ENCODE peak calls at places on chromosome 9, in six cellular contexts. One of them, this sample, is unnamed.

GRCh38 chr9:346114-346513 is 131.4 kb downstream of the DOCK8 start:
- DNase-seq in A549: no peak
- DNase-seq in transverse colon: no peak
- DNase-seq in IMR-90: no peak
- DNase-seq in ovary: peak; percentile 20
- DNase-seq in body of pancreas: peak; percentile 21
- DNase-seq in this sample: no peak

GRCh38 chr9:112097712-112098688 is 77.1 kb downstream of the SUSD1 start:
- DNase-seq in A549: peak; percentile 76
- DNase-seq in transverse colon: peak; percentile 54
- DNase-seq in IMR-90: peak; percentile 77
- DNase-seq in ovary: peak; percentile 58
- DNase-seq in body of pancreas: peak; percentile 67
- DNase-seq in this sample: peak; percentile 79

GRCh38 chr9:125374443-125375309 is 113.0 kb downstream of the GAPVD1 start:
- DNase-seq in A549: peak; percentile 72
- DNase-seq in transverse colon: peak; percentile 59
- DNase-seq in IMR-90: peak; percentile 73
- DNase-seq in ovary: peak; percentile 55
- DNase-seq in body of pancreas: peak; percentile 66
- DNase-seq in this sample: peak; percentile 89

GRCh38 chr9:119284587-119285337 is 84.5 kb downstream of the BRINP1 start:
- DNase-seq in A549: no peak
- DNase-seq in transverse colon: no peak
- DNase-seq in IMR-90: no peak
- DNase-seq in ovary: no peak
- DNase-seq in body of pancreas: no peak
- DNase-seq in this sample: no peak

GRCh38 chr9:96500696-96501660 is 51.0 kb downstream of the HABP4 start:
- DNase-seq in A549: no peak
- DNase-seq in transverse colon: no peak
- DNase-seq in IMR-90: peak; percentile 83
- DNase-seq in ovary: no peak
- DNase-seq in body of pancreas: no peak
- DNase-seq in this sample: no peak

GRCh38 chr9:124770359-124771020 is 621 bp downstream of the NR6A1 start:
- DNase-seq in A549: peak; percentile 53
- DNase-seq in transverse colon: peak; percentile 46
- DNase-seq in IMR-90: no peak
- DNase-seq in ovary: no peak
- DNase-seq in body of pancreas: peak; percentile 58
- DNase-seq in this sample: no peak

GRCh38 chr9:26243722-26244121 is 565.5 kb upstream of the TUSC1 start:
- DNase-seq in A549: peak; percentile 71
- DNase-seq in transverse colon: no peak
- DNase-seq in IMR-90: peak; percentile 85
- DNase-seq in ovary: no peak
- DNase-seq in body of pancreas: no peak
- DNase-seq in this sample: no peak

GRCh38 chr9:109781086-109781485 is 1.1 kb downstream of the PALM2AKAP2 start:
- DNase-seq in A549: no peak
- DNase-seq in transverse colon: no peak
- DNase-seq in IMR-90: no peak
- DNase-seq in ovary: no peak
- DNase-seq in body of pancreas: no peak
- DNase-seq in this sample: no peak

GRCh38 chr9:108997112-108997511 is 16.2 kb downstream of the CTNNAL1 start:
- DNase-seq in A549: no peak
- DNase-seq in transverse colon: no peak
- DNase-seq in IMR-90: no peak
- DNase-seq in ovary: no peak
- DNase-seq in body of pancreas: no peak
- DNase-seq in this sample: no peak

GRCh38 chr9:88738708-88739107 is 203.7 kb downstream of the NXNL2 start:
- DNase-seq in A549: no peak
- DNase-seq in transverse colon: no peak
- DNase-seq in IMR-90: peak; percentile 71
- DNase-seq in ovary: no peak
- DNase-seq in body of pancreas: no peak
- DNase-seq in this sample: no peak

GRCh38 chr9:7862170-7862569 is 62.6 kb upstream of the DMAC1 start:
- DNase-seq in A549: peak; percentile 4
- DNase-seq in transverse colon: no peak
- DNase-seq in IMR-90: no peak
- DNase-seq in ovary: no peak
- DNase-seq in body of pancreas: no peak
- DNase-seq in this sample: no peak

GRCh38 chr9:4829956-4830355 is 37.2 kb downstream of the RCL1 start:
- DNase-seq in A549: no peak
- DNase-seq in transverse colon: no peak
- DNase-seq in IMR-90: peak; percentile 60
- DNase-seq in ovary: no peak
- DNase-seq in body of pancreas: no peak
- DNase-seq in this sample: no peak

GRCh38 chr9:78383130-78383529 is 86.2 kb downstream of the PSAT1 start:
- DNase-seq in A549: peak; percentile 7
- DNase-seq in transverse colon: no peak
- DNase-seq in IMR-90: peak; percentile 45
- DNase-seq in ovary: no peak
- DNase-seq in body of pancreas: no peak
- DNase-seq in this sample: no peak

GRCh38 chr9:120348951-120349429 is 231.0 kb downstream of the CDK5RAP2 start:
- DNase-seq in A549: peak; percentile 62
- DNase-seq in transverse colon: no peak
- DNase-seq in IMR-90: peak; percentile 49
- DNase-seq in ovary: no peak
- DNase-seq in body of pancreas: peak; percentile 30
- DNase-seq in this sample: no peak

GRCh38 chr9:15178621-15179020 is 128.4 kb downstream of the TTC39B start:
- DNase-seq in A549: no peak
- DNase-seq in transverse colon: no peak
- DNase-seq in IMR-90: no peak
- DNase-seq in ovary: no peak
- DNase-seq in body of pancreas: no peak
- DNase-seq in this sample: no peak

GRCh38 chr9:86355814-86356213 is 1.6 kb upstream of the TUT7 start:
- DNase-seq in A549: no peak
- DNase-seq in transverse colon: no peak
- DNase-seq in IMR-90: no peak
- DNase-seq in ovary: no peak
- DNase-seq in body of pancreas: no peak
- DNase-seq in this sample: no peak

GRCh38 chr9:131095666-131096489 is 453 bp upstream of the AIF1L start:
- DNase-seq in A549: peak; percentile 44
- DNase-seq in transverse colon: no peak
- DNase-seq in IMR-90: no peak
- DNase-seq in ovary: no peak
- DNase-seq in body of pancreas: peak; percentile 45
- DNase-seq in this sample: no peak

GRCh38 chr9:125439434-125440272 is 178.0 kb downstream of the GAPVD1 start:
- DNase-seq in A549: no peak
- DNase-seq in transverse colon: no peak
- DNase-seq in IMR-90: no peak
- DNase-seq in ovary: peak; percentile 16
- DNase-seq in body of pancreas: no peak
- DNase-seq in this sample: no peak

GRCh38 chr9:7185612-7186011 is 427.8 kb downstream of the KDM4C start:
- DNase-seq in A549: peak; percentile 83
- DNase-seq in transverse colon: no peak
- DNase-seq in IMR-90: peak; percentile 90
- DNase-seq in ovary: no peak
- DNase-seq in body of pancreas: no peak
- DNase-seq in this sample: no peak

GRCh38 chr9:34589656-34590375 is at the start of gene CNTFR:
- DNase-seq in A549: no peak
- DNase-seq in transverse colon: no peak
- DNase-seq in IMR-90: no peak
- DNase-seq in ovary: peak; percentile 76
- DNase-seq in body of pancreas: peak; percentile 40
- DNase-seq in this sample: peak; percentile 66

GRCh38 chr9:93911871-93912554 is 43.1 kb downstream of the BARX1 start:
- DNase-seq in A549: no peak
- DNase-seq in transverse colon: no peak
- DNase-seq in IMR-90: peak; percentile 3
- DNase-seq in ovary: no peak
- DNase-seq in body of pancreas: no peak
- DNase-seq in this sample: no peak

GRCh38 chr9:132207839-132208615 is 46.2 kb downstream of the NTNG2 start:
- DNase-seq in A549: no peak
- DNase-seq in transverse colon: no peak
- DNase-seq in IMR-90: no peak
- DNase-seq in ovary: no peak
- DNase-seq in body of pancreas: no peak
- DNase-seq in this sample: no peak

GRCh38 chr9:88777498-88778312 is 213.6 kb upstream of the S1PR3 start:
- DNase-seq in A549: no peak
- DNase-seq in transverse colon: no peak
- DNase-seq in IMR-90: peak; percentile 60
- DNase-seq in ovary: no peak
- DNase-seq in body of pancreas: peak; percentile 7
- DNase-seq in this sample: peak; percentile 81

GRCh38 chr9:25677301-25678146 is 720 bp downstream of the TUSC1 start:
- DNase-seq in A549: peak; percentile 81
- DNase-seq in transverse colon: peak; percentile 90
- DNase-seq in IMR-90: peak; percentile 55
- DNase-seq in ovary: peak; percentile 90
- DNase-seq in body of pancreas: peak; percentile 93
- DNase-seq in this sample: peak; percentile 89

GRCh38 chr9:96852676-96853075 is 1.6 kb downstream of the ZNF782 start:
- DNase-seq in A549: no peak
- DNase-seq in transverse colon: no peak
- DNase-seq in IMR-90: peak; percentile 10
- DNase-seq in ovary: no peak
- DNase-seq in body of pancreas: no peak
- DNase-seq in this sample: no peak

GRCh38 chr9:94817291-94818195 is 91.0 kb downstream of the AOPEP start:
- DNase-seq in A549: no peak
- DNase-seq in transverse colon: no peak
- DNase-seq in IMR-90: no peak
- DNase-seq in ovary: no peak
- DNase-seq in body of pancreas: no peak
- DNase-seq in this sample: no peak

GRCh38 chr9:24095246-24095645 is 269.2 kb upstream of the ELAVL2 start:
- DNase-seq in A549: no peak
- DNase-seq in transverse colon: no peak
- DNase-seq in IMR-90: no peak
- DNase-seq in ovary: no peak
- DNase-seq in body of pancreas: no peak
- DNase-seq in this sample: no peak

GRCh38 chr9:87570000-87570834 is 72.5 kb downstream of the DAPK1 start:
- DNase-seq in A549: peak; percentile 64
- DNase-seq in transverse colon: no peak
- DNase-seq in IMR-90: no peak
- DNase-seq in ovary: no peak
- DNase-seq in body of pancreas: no peak
- DNase-seq in this sample: no peak
- H3K27ac ChIP-seq in A549: peak overlapping the region; percentile 53
- H3K27ac ChIP-seq in transverse colon: peak overlapping the region; percentile 75
- H3K27ac ChIP-seq in IMR-90: no peak overlapping the region
- H3K27ac ChIP-seq in ovary: no peak overlapping the region
- H3K27ac ChIP-seq in body of pancreas: peak overlapping the region; percentile 84
- H3K27ac ChIP-seq in this sample: peak overlapping the region; percentile 17

GRCh38 chr9:134645607-134646365 is 4.2 kb downstream of the COL5A1 start:
- DNase-seq in A549: no peak
- DNase-seq in transverse colon: no peak
- DNase-seq in IMR-90: no peak
- DNase-seq in ovary: no peak
- DNase-seq in body of pancreas: no peak
- DNase-seq in this sample: no peak
- TF ChIP-seq POLR2A in A549: no peak
- TF ChIP-seq POLR2A in transverse colon: no peak
- TF ChIP-seq POLR2A in IMR-90: no peak
- TF ChIP-seq POLR2A in ovary: no peak
- TF ChIP-seq POLR2A in body of pancreas: no peak
- TF ChIP-seq POLR2A in this sample: no peak

GRCh38 chr9:115855458-115856133 is 298.0 kb upstream of the PAPPA start:
- DNase-seq in A549: no peak
- DNase-seq in transverse colon: no peak
- DNase-seq in IMR-90: peak; percentile 4
- DNase-seq in ovary: no peak
- DNase-seq in body of pancreas: no peak
- DNase-seq in this sample: no peak

GRCh38 chr9:115845648-115846312 is 307.8 kb upstream of the PAPPA start:
- DNase-seq in A549: peak; percentile 59
- DNase-seq in transverse colon: peak; percentile 11
- DNase-seq in IMR-90: peak; percentile 92
- DNase-seq in ovary: no peak
- DNase-seq in body of pancreas: no peak
- DNase-seq in this sample: no peak

GRCh38 chr9:115849679-115850412 is 303.7 kb upstream of the PAPPA start:
- DNase-seq in A549: no peak
- DNase-seq in transverse colon: peak; percentile 8
- DNase-seq in IMR-90: peak; percentile 8
- DNase-seq in ovary: no peak
- DNase-seq in body of pancreas: no peak
- DNase-seq in this sample: no peak

GRCh38 chr9:115847245-115847644 is 306.3 kb upstream of the PAPPA start:
- DNase-seq in A549: peak; percentile 31
- DNase-seq in transverse colon: no peak
- DNase-seq in IMR-90: peak; percentile 86
- DNase-seq in ovary: no peak
- DNase-seq in body of pancreas: no peak
- DNase-seq in this sample: no peak

DNA sequence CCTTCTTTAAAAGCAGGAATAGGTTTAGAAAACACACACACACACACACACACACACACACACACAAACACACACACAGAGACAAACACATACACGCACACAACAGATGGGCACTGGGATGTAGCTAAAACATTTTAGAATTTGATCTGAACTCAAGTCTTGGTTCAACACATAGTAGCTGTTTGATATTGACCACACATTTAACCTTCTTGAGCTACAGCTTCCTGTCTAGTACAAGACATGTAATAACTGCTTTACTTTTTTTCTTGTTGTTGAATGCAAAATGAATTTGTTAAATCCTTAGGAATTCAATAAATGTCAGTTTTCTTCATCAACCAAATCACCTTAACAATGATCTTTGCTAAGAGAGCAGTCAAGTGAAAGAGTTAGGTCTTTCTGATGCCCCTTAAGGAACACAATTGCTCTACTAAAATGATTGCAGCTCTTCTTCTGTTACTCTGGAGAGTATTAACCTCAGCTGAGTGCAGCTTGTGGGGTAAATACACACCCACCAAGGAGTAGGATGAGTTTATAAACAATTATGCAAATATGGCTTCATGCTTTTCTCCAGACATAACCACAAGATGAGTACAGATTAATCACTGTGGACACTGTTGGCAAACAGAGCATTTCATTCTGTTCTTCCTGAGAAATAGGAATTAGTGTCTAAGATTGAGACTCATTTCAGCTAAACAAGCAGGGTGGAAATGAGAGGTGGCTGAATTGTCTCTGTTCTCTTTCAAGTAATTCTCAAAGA is 302.9 kb upstream of the PAPPA start:
- DNase-seq in A549: no peak
- DNase-seq in transverse colon: no peak
- DNase-seq in IMR-90: peak; percentile 84
- DNase-seq in ovary: no peak
- DNase-seq in body of pancreas: no peak
- DNase-seq in this sample: no peak
- H3K27ac ChIP-seq in A549: peak overlapping the region; percentile 14
- H3K27ac ChIP-seq in transverse colon: peak overlapping the region; percentile 3
- H3K27ac ChIP-seq in IMR-90: peak overlapping the region; percentile 37
- H3K27ac ChIP-seq in ovary: no peak overlapping the region
- H3K27ac ChIP-seq in body of pancreas: no peak overlapping the region
- H3K27ac ChIP-seq in this sample: no peak overlapping the region

GRCh38 chr9:137298401-137298982 is 3.6 kb downstream of the NRARP start:
- DNase-seq in A549: no peak
- DNase-seq in transverse colon: peak; percentile 76
- DNase-seq in IMR-90: no peak
- DNase-seq in ovary: no peak
- DNase-seq in body of pancreas: peak; percentile 39
- DNase-seq in this sample: no peak
- TF ChIP-seq POLR2A in A549: no peak
- TF ChIP-seq POLR2A in transverse colon: peak; percentile 70
- TF ChIP-seq POLR2A in IMR-90: no peak
- TF ChIP-seq POLR2A in ovary: no peak
- TF ChIP-seq POLR2A in body of pancreas: no peak
- TF ChIP-seq POLR2A in this sample: no peak